ENCODE peak calls at places on chromosomes 5 and 9, in six cellular contexts. S is epithelial cell of esophagus; I is activated CD8-positive, alpha-beta T cell treated with anti-CD3 and anti-CD28 coated beads, Interleukin-2, amount 10 ng/mL, durations not matched to agents 7 days and 5 days; B is NCI-H774; O is NCI-H187 treated with DMSO at 0.1 percent for 48 hours; A is fibroblast of lung. H is an unnamed sample.
A peak's percentile ranks its signal among the peaks of the same experiment; 100 is the strongest.

GRCh38 chr5:32390819-32391591 is 53.5 kb downstream of the ZFR start:
- DNase-seq in S (peak; percentile 65), I (no peak), B (no peak), O (no peak), A (peak; percentile 94), H (peak; percentile 51)

GRCh38 chr9:36191290-36191645 is 547 bp downstream of the CLTA start:
- DNase-seq in S (peak; percentile 44), I (peak; percentile 67), B (no peak), O (no peak), A (peak; percentile 22), H (peak; percentile 30)

GRCh38 chr5:40879163-40879942 is 29.9 kb upstream of the C7 start:
- DNase-seq in S (peak; percentile 25), I (no peak), B (no peak), O (no peak), A (peak; percentile 54), H (peak; percentile 18)

GRCh38 chr5:135493406-135494180 is 41.4 kb upstream of the TIFAB start:
- DNase-seq in S (peak; percentile 96), I (no peak), B (no peak), O (no peak), A (peak; percentile 90), H (peak; percentile 99)

GRCh38 chr5:74500037-74500917 is 140.3 kb downstream of the ENC1 start:
- DNase-seq in S (no peak), I (no peak), B (no peak), O (no peak), A (no peak), H (no peak)

GRCh38 chr9:36029765-36030528 is 6.8 kb upstream of the RECK start:
- DNase-seq in S (peak; percentile 96), I (no peak), B (no peak), O (no peak), A (peak; percentile 98), H (peak; percentile 98)

GRCh38 chr5:39835371-39835770 is 410.6 kb upstream of the DAB2 start:
- DNase-seq in S (peak; percentile 24), I (no peak), B (no peak), O (no peak), A (no peak), H (peak; percentile 7)

GRCh38 chr5:172497591-172498255 is 43.4 kb upstream of the SH3PXD2B start:
- DNase-seq in S (no peak), I (peak; percentile 12), B (no peak), O (no peak), A (no peak), H (no peak)

GRCh38 chr9:81002920-81003319 is 686.4 kb downstream of the TLE1 start:
- DNase-seq in S (no peak), I (no peak), B (no peak), O (no peak), A (no peak), H (no peak)

GRCh38 chr9:17251100-17251499 is 116.3 kb downstream of the CNTLN start:
- DNase-seq in S (no peak), I (no peak), B (no peak), O (no peak), A (no peak), H (no peak)

GRCh38 chr5:144742376-144742775 is 571.7 kb downstream of the KCTD16 start:
- DNase-seq in S (no peak), I (no peak), B (peak; percentile 7), O (peak; percentile 73), A (no peak), H (no peak)

GRCh38 chr9:115969096-115969495 is 184.5 kb upstream of the PAPPA start:
- DNase-seq in S (peak; percentile 61), I (no peak), B (no peak), O (no peak), A (no peak), H (peak; percentile 61)

GRCh38 chr9:71642043-71642442 is 126.3 kb downstream of the CEMIP2 start:
- DNase-seq in S (no peak), I (no peak), B (no peak), O (no peak), A (no peak), H (no peak)

GRCh38 chr9:21549251-21549765 is 67.2 kb upstream of the IFNE start:
- DNase-seq in S (peak; percentile 89), I (no peak), B (no peak), O (no peak), A (peak; percentile 99), H (peak; percentile 92)